ENCODE peak calls at places on chromosomes 5 and 9, in eight cellular contexts. E is mammary epithelial cell; X is Panc1; L is heart right ventricle; I is Peyer's patch; D is neuronal stem cell; S is ovary; T is CD8-positive, alpha-beta T cell. B is an unnamed sample. For H3K4me1, the result is how much of the 10 kb centered on the place peaks cover.

GRCh38 chr5:110218994-110219393 is 507.5 kb downstream of the TMEM232 start:
- DNase-seq in I (no peak), T (no peak), D (no peak), X (no peak), S (no peak), E (no peak), L (no peak), B (no peak)

GRCh38 chr9:97560851-97561250 is 59.4 kb downstream of the TMOD1 start:
- DNase-seq in T (no peak), E (no peak), S (no peak), I (no peak), L (no peak), D (no peak), X (no peak), B (no peak)

GRCh38 chr5:107428303-107428761 is 242.4 kb downstream of the EFNA5 start:
- DNase-seq in E (peak), I (no peak), T (no peak), L (no peak), X (no peak), D (no peak), S (no peak), B (no peak)

GRCh38 chr9:115649991-115650472 is 503.6 kb upstream of the PAPPA start:
- DNase-seq in D (no peak), I (no peak), X (no peak), E (no peak), L (peak), S (no peak), T (no peak), B (no peak)

GRCh38 chr9:82116538-82116937 is 128.0 kb downstream of the SPATA31D1 start:
- DNase-seq in D (no peak), E (no peak), X (no peak), L (no peak), S (no peak), T (no peak), I (no peak), B (no peak)

GRCh38 chr5:77561965-77562364 is 69.8 kb upstream of the WDR41 start:
- DNase-seq in X (no peak), D (no peak), I (no peak), L (no peak), T (no peak), E (no peak), S (no peak), B (no peak)

GRCh38 chr9:88007291-88007650 is 32.9 kb upstream of the CDK20 start:
- DNase-seq in S (no peak), D (no peak), T (no peak), X (no peak), I (no peak), E (no peak), L (no peak), B (no peak)

GRCh38 chr9:16743375-16743774 is 127.1 kb downstream of the BNC2 start:
- DNase-seq in E (no peak), D (no peak), S (no peak), T (no peak), L (no peak), I (no peak), X (no peak), B (no peak)

GRCh38 chr9:36486454-36486932 is 86.2 kb upstream of the MELK start:
- DNase-seq in L (no peak), E (peak), S (peak), I (peak), T (no peak), X (no peak), D (peak), B (no peak)

GRCh38 chr5:180018661-180019060 is 52.9 kb downstream of the RNF130 start:
- DNase-seq in E (no peak), D (no peak), T (no peak), I (no peak), S (no peak), X (no peak), L (no peak), B (no peak)

DNA sequence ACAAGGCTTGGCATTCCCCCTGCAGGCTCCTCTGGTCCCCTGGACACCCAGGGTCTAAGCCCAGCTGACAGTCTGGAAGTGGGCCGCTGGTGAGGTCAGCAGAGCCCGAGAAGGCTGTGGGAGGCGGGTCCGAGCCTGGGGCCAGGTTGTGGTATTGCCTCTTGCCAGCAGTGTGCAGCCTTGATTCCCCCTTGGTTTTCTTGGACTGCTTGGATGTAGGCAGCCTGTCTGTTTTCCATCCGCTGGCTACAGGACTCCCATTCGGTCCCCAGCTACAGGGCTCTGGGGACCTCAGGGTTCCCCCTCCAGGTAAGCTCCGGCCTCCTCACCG is 1.6 kb downstream of the AIF1L start:
- DNase-seq in E (no peak), I (no peak), D (no peak), X (no peak), T (no peak), L (peak), S (no peak), B (no peak)
- H3K4me3 ChIP-seq in E (no peak), I (no peak), D (peak), X (no peak), T (no peak), L (peak), S (no peak), B (no peak)

DNA sequence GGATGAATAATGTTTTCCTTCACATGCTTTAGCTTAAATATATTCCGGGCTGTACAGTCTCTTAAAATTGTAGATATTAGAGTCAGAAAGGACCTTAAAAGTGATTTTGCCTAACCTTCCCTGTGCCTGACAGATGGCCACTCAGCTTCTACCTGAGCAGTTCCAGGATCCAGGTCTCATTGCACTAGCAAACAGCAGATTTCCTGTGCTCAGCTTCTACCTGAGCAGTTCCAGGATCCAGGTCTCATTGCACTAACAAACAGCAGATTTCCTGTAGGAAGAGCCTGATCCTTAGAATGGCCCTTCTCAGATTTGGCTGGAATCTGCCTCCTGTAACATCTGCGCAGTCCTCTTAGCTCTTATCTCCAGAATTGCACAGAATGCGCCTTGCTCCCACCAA is 219.8 kb downstream of the AOPEP start:
- DNase-seq in S (no peak), T (no peak), I (no peak), E (no peak), X (no peak), D (no peak), L (no peak), B (no peak)
- H3K4me1 ChIP-seq in S (under half), T (under half), I (under half), E (under half), X (under half), D (under half), L (under half), B (under half)

GRCh38 chr5:150674376-150674821 is 13.3 kb downstream of the MYOZ3 start:
- DNase-seq in I (no peak), L (peak), X (no peak), E (no peak), D (no peak), T (no peak), S (no peak), B (no peak)

GRCh38 chr5:150672237-150672883 is 11.3 kb downstream of the MYOZ3 start:
- DNase-seq in I (peak), E (peak), D (no peak), L (peak), X (no peak), S (no peak), T (no peak), B (no peak)

GRCh38 chr5:150670961-150671337 is 9.9 kb downstream of the MYOZ3 start:
- DNase-seq in S (no peak), L (no peak), E (no peak), I (no peak), X (no peak), D (no peak), T (no peak), B (no peak)

GRCh38 chr5:150671509-150672236 is 10.6 kb downstream of the MYOZ3 start:
- DNase-seq in S (no peak), X (no peak), E (no peak), L (peak), T (no peak), D (no peak), I (no peak), B (no peak)

GRCh38 chr5:150672884-150673275 is 11.8 kb downstream of the MYOZ3 start:
- DNase-seq in S (no peak), I (no peak), E (no peak), X (no peak), T (no peak), D (no peak), L (no peak), B (no peak)
- H3K4me3 ChIP-seq in S (peak), I (no peak), E (no peak), X (peak), T (peak), D (peak), L (peak), B (no peak)

GRCh38 chr9:127561491-127562270 is 50.4 kb upstream of the STXBP1 start:
- DNase-seq in D (no peak), L (peak), T (no peak), X (peak), I (peak), E (peak), S (peak), B (peak)
- H3K4me1 ChIP-seq in D (under half), L (half or more), T (under half), X (half or more), I (under half), E (half or more), S (under half), B (under half)

GRCh38 chr9:109320734-109321448 is at the start of gene EPB41L4B:
- DNase-seq in E (peak), L (peak), X (peak), S (peak), T (peak), D (peak), I (peak), B (peak)
- H3K4me3 ChIP-seq in E (peak), L (peak), X (peak), S (peak), T (no peak), D (peak), I (peak), B (peak)

DNA sequence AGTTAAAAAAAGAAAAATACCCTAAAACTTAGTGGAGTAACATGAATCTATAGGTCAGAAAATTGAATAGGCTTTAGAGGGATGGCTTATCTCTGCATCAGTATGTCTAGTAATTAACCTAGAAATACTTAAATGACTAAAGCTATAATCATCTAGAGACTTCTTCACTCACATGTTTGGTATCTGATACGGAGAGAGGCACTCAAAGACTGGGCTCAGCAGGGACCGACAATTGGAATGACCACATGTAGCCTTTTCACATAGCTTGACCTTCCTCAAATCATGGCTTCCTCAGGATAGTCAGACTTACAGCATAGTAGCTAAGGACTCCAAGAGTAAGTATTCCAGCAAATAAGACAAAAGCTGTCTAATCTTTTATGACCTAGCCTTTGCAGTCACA is 105.3 kb upstream of the RORB start:
- DNase-seq in L (no peak), D (no peak), S (no peak), T (no peak), I (no peak), E (no peak), X (no peak), B (no peak)
- H3K4me1 ChIP-seq in L (under half), D (under half), S (under half), T (under half), I (under half), E (under half), X (under half), B (under half)

GRCh38 chr5:181127907-181128626 is 2.9 kb downstream of the OR2V1 start:
- DNase-seq in E (no peak), S (no peak), L (no peak), I (no peak), T (no peak), D (no peak), X (no peak), B (no peak)

GRCh38 chr5:181127456-181127855 is 3.5 kb downstream of the OR2V1 start:
- DNase-seq in S (no peak), T (no peak), X (no peak), L (no peak), I (no peak), D (no peak), E (no peak), B (no peak)

GRCh38 chr5:181124526-181124925 is 6.4 kb downstream of the OR2V1 start:
- DNase-seq in X (no peak), L (no peak), D (no peak), S (no peak), E (no peak), T (no peak), I (no peak), B (no peak)

GRCh38 chr5:181129601-181130000 is 1.4 kb downstream of the OR2V1 start:
- DNase-seq in X (no peak), I (no peak), L (no peak), S (no peak), D (no peak), T (no peak), E (no peak), B (no peak)

DNA sequence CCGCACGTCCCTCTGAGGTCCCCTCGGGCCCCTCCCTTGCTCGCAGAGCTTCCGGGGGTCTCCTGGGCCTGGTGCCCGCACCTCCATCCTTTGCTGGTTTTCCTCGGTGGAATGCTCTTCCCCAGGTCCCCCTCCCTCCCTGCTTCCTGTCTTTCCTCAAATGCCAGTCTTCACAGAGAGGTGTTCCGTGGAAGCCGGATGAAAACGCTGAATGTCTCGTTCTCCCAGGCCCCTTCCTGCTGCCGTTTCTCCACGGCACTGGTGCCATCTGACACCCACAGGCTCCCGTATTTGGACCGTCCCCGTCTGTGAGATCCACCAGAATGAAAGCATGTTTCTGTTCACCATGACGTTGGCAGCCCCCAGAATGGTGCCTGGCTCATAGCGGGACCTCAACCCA is 4.1 kb downstream of the OR2V1 start:
- DNase-seq in S (no peak), I (no peak), X (no peak), L (no peak), T (no peak), D (no peak), E (no peak), B (no peak)
- H3K4me3 ChIP-seq in S (no peak), I (no peak), X (no peak), L (no peak), T (no peak), D (no peak), E (no peak), B (no peak)

GRCh38 chr5:174903333-174903732 is 179.0 kb downstream of the MSX2 start:
- DNase-seq in L (no peak), E (no peak), D (no peak), X (no peak), T (no peak), S (no peak), I (no peak), B (no peak)
- H3K4me1 ChIP-seq in L (under half), E (under half), D (under half), X (under half), T (under half), S (under half), I (under half), B (under half)

B was measured in Caco-2.